ENCODE peak calls at places on chromosome 14, in nine cellular contexts. One of them, this sample, is unnamed.

GRCh38 chr14:63624701-63625100 is 17.0 kb downstream of the WDR89 start:
- DNase-seq in C1 segment of cervical spinal cord: no peak
- DNase-seq in activated naive CD4-positive, alpha-beta T cell: no peak
- DNase-seq in kidney tubule cell: no peak
- DNase-seq in uterus: no peak
- DNase-seq in AG08395: no peak
- DNase-seq in GOT3: no peak
- DNase-seq in CD8-positive, alpha-beta memory T cell: no peak
- DNase-seq in mucosa of gallbladder: no peak
- DNase-seq in this sample: no peak

GRCh38 chr14:36584167-36584811 is 1.9 kb upstream of the NKX2-8 start:
- DNase-seq in activated naive CD4-positive, alpha-beta T cell: no peak
- DNase-seq in kidney tubule cell: no peak
- DNase-seq in GOT3: no peak
- DNase-seq in mucosa of gallbladder: no peak
- DNase-seq in AG08395: no peak
- DNase-seq in CD8-positive, alpha-beta memory T cell: no peak
- DNase-seq in uterus: no peak
- DNase-seq in C1 segment of cervical spinal cord: no peak
- DNase-seq in this sample: no peak

GRCh38 chr14:22478670-22479069 is 110.4 kb downstream of the DAD1 start:
- DNase-seq in CD8-positive, alpha-beta memory T cell: no peak
- DNase-seq in GOT3: no peak
- DNase-seq in uterus: peak
- DNase-seq in mucosa of gallbladder: no peak
- DNase-seq in activated naive CD4-positive, alpha-beta T cell: no peak
- DNase-seq in AG08395: no peak
- DNase-seq in C1 segment of cervical spinal cord: no peak
- DNase-seq in kidney tubule cell: no peak
- DNase-seq in this sample: no peak

GRCh38 chr14:34462132-34462893 is at the start of gene SPTSSA:
- DNase-seq in kidney tubule cell: peak
- DNase-seq in uterus: peak
- DNase-seq in CD8-positive, alpha-beta memory T cell: peak
- DNase-seq in GOT3: peak
- DNase-seq in mucosa of gallbladder: peak
- DNase-seq in activated naive CD4-positive, alpha-beta T cell: peak
- DNase-seq in AG08395: peak
- DNase-seq in C1 segment of cervical spinal cord: peak
- DNase-seq in this sample: peak

GRCh38 chr14:68471029-68471963 is 321.6 kb downstream of the ZFP36L1 start:
- DNase-seq in uterus: no peak
- DNase-seq in CD8-positive, alpha-beta memory T cell: no peak
- DNase-seq in mucosa of gallbladder: no peak
- DNase-seq in AG08395: no peak
- DNase-seq in kidney tubule cell: no peak
- DNase-seq in activated naive CD4-positive, alpha-beta T cell: no peak
- DNase-seq in C1 segment of cervical spinal cord: no peak
- DNase-seq in GOT3: no peak
- DNase-seq in this sample: no peak

GRCh38 chr14:90805662-90806548 is 10.3 kb downstream of the TTC7B start:
- DNase-seq in CD8-positive, alpha-beta memory T cell: no peak
- DNase-seq in C1 segment of cervical spinal cord: no peak
- DNase-seq in AG08395: no peak
- DNase-seq in GOT3: no peak
- DNase-seq in mucosa of gallbladder: no peak
- DNase-seq in activated naive CD4-positive, alpha-beta T cell: no peak
- DNase-seq in kidney tubule cell: no peak
- DNase-seq in uterus: no peak
- DNase-seq in this sample: no peak

GRCh38 chr14:104109731-104110361 is 24.3 kb downstream of the ASPG start:
- DNase-seq in C1 segment of cervical spinal cord: no peak
- DNase-seq in activated naive CD4-positive, alpha-beta T cell: no peak
- DNase-seq in GOT3: no peak
- DNase-seq in mucosa of gallbladder: no peak
- DNase-seq in AG08395: no peak
- DNase-seq in uterus: peak
- DNase-seq in CD8-positive, alpha-beta memory T cell: peak
- DNase-seq in kidney tubule cell: no peak
- DNase-seq in this sample: no peak

GRCh38 chr14:101469382-101470251 is 91.7 kb upstream of the DIO3 start:
- DNase-seq in uterus: no peak
- DNase-seq in mucosa of gallbladder: no peak
- DNase-seq in AG08395: no peak
- DNase-seq in CD8-positive, alpha-beta memory T cell: no peak
- DNase-seq in GOT3: no peak
- DNase-seq in activated naive CD4-positive, alpha-beta T cell: no peak
- DNase-seq in kidney tubule cell: no peak
- DNase-seq in C1 segment of cervical spinal cord: no peak
- DNase-seq in this sample: no peak

GRCh38 chr14:53325176-53325806 is 172.2 kb upstream of the DDHD1 start:
- DNase-seq in activated naive CD4-positive, alpha-beta T cell: no peak
- DNase-seq in uterus: no peak
- DNase-seq in kidney tubule cell: no peak
- DNase-seq in GOT3: no peak
- DNase-seq in CD8-positive, alpha-beta memory T cell: no peak
- DNase-seq in AG08395: no peak
- DNase-seq in C1 segment of cervical spinal cord: no peak
- DNase-seq in mucosa of gallbladder: no peak
- DNase-seq in this sample: no peak

GRCh38 chr14:105864651-105865265 is 338.4 kb downstream of the TMEM121 start:
- DNase-seq in activated naive CD4-positive, alpha-beta T cell: no peak
- DNase-seq in kidney tubule cell: no peak
- DNase-seq in GOT3: no peak
- DNase-seq in uterus: peak
- DNase-seq in CD8-positive, alpha-beta memory T cell: peak
- DNase-seq in AG08395: no peak
- DNase-seq in mucosa of gallbladder: no peak
- DNase-seq in C1 segment of cervical spinal cord: no peak
- DNase-seq in this sample: no peak

GRCh38 chr14:41718477-41719166 is 111.9 kb downstream of the LRFN5 start:
- DNase-seq in activated naive CD4-positive, alpha-beta T cell: no peak
- DNase-seq in mucosa of gallbladder: no peak
- DNase-seq in uterus: no peak
- DNase-seq in kidney tubule cell: peak
- DNase-seq in CD8-positive, alpha-beta memory T cell: no peak
- DNase-seq in AG08395: no peak
- DNase-seq in C1 segment of cervical spinal cord: no peak
- DNase-seq in GOT3: no peak
- DNase-seq in this sample: peak

GRCh38 chr14:70100071-70100470 is 88.7 kb downstream of the SLC8A3 start:
- DNase-seq in activated naive CD4-positive, alpha-beta T cell: no peak
- DNase-seq in uterus: no peak
- DNase-seq in AG08395: no peak
- DNase-seq in GOT3: no peak
- DNase-seq in mucosa of gallbladder: no peak
- DNase-seq in CD8-positive, alpha-beta memory T cell: no peak
- DNase-seq in C1 segment of cervical spinal cord: no peak
- DNase-seq in kidney tubule cell: no peak
- DNase-seq in this sample: no peak

GRCh38 chr14:78022059-78022458 is 148.1 kb upstream of the NRXN3 start:
- DNase-seq in CD8-positive, alpha-beta memory T cell: no peak
- DNase-seq in kidney tubule cell: peak
- DNase-seq in GOT3: peak
- DNase-seq in mucosa of gallbladder: no peak
- DNase-seq in AG08395: peak
- DNase-seq in activated naive CD4-positive, alpha-beta T cell: peak
- DNase-seq in C1 segment of cervical spinal cord: no peak
- DNase-seq in uterus: no peak
- DNase-seq in this sample: peak

GRCh38 chr14:64891839-64892375 is 12.2 kb upstream of the SPTB start:
- DNase-seq in activated naive CD4-positive, alpha-beta T cell: no peak
- DNase-seq in kidney tubule cell: peak
- DNase-seq in uterus: no peak
- DNase-seq in AG08395: peak
- DNase-seq in CD8-positive, alpha-beta memory T cell: no peak
- DNase-seq in GOT3: no peak
- DNase-seq in C1 segment of cervical spinal cord: no peak
- DNase-seq in mucosa of gallbladder: peak
- DNase-seq in this sample: no peak

GRCh38 chr14:73283592-73284379 is 46.5 kb downstream of the PAPLN start:
- DNase-seq in CD8-positive, alpha-beta memory T cell: no peak
- DNase-seq in uterus: no peak
- DNase-seq in mucosa of gallbladder: no peak
- DNase-seq in GOT3: no peak
- DNase-seq in activated naive CD4-positive, alpha-beta T cell: no peak
- DNase-seq in C1 segment of cervical spinal cord: no peak
- DNase-seq in AG08395: peak
- DNase-seq in kidney tubule cell: peak
- DNase-seq in this sample: no peak

GRCh38 chr14:34043627-34044372 is 92.9 kb upstream of the EGLN3 start:
- DNase-seq in mucosa of gallbladder: peak
- DNase-seq in C1 segment of cervical spinal cord: no peak
- DNase-seq in uterus: no peak
- DNase-seq in AG08395: no peak
- DNase-seq in CD8-positive, alpha-beta memory T cell: peak
- DNase-seq in kidney tubule cell: peak
- DNase-seq in activated naive CD4-positive, alpha-beta T cell: no peak
- DNase-seq in GOT3: no peak
- DNase-seq in this sample: no peak

GRCh38 chr14:87805315-87805723 is 187.7 kb downstream of the GALC start:
- DNase-seq in uterus: no peak
- DNase-seq in activated naive CD4-positive, alpha-beta T cell: peak
- DNase-seq in kidney tubule cell: peak
- DNase-seq in C1 segment of cervical spinal cord: no peak
- DNase-seq in mucosa of gallbladder: no peak
- DNase-seq in AG08395: peak
- DNase-seq in GOT3: no peak
- DNase-seq in CD8-positive, alpha-beta memory T cell: no peak
- DNase-seq in this sample: no peak